ENCODE peak calls at places on chromosomes 12 and 14, in four cellular contexts. One of them, this sample, is unnamed.

GRCh38 chr12:14561677-14562076 is 6.0 kb downstream of the PLBD1 start:
- DNase-seq in HepG2: no peak
- DNase-seq in K562: no peak
- DNase-seq in WTC11: no peak
- DNase-seq in this sample: no peak

GRCh38 chr12:120457133-120457532 is 10.9 kb downstream of the GATC start:
- DNase-seq in WTC11: peak
- DNase-seq in K562: peak
- DNase-seq in HepG2: peak
- DNase-seq in this sample: peak

GRCh38 chr12:130702966-130703732 is 12.9 kb downstream of the RIMBP2 start:
- DNase-seq in WTC11: no peak
- DNase-seq in HepG2: no peak
- DNase-seq in K562: no peak
- DNase-seq in this sample: no peak

GRCh38 chr14:26993541-26993940 is 395.7 kb upstream of the NOVA1 start:
- DNase-seq in HepG2: no peak
- DNase-seq in K562: no peak
- DNase-seq in WTC11: no peak
- DNase-seq in this sample: no peak

GRCh38 chr12:13152281-13152680 is 44.2 kb upstream of the EMP1 start:
- DNase-seq in K562: no peak
- DNase-seq in HepG2: no peak
- DNase-seq in WTC11: no peak
- DNase-seq in this sample: no peak

GRCh38 chr12:116202433-116202832 is 75.1 kb downstream of the MED13L start:
- DNase-seq in WTC11: no peak
- DNase-seq in K562: no peak
- DNase-seq in HepG2: no peak
- DNase-seq in this sample: no peak

GRCh38 chr12:124395284-124395752 is 100.4 kb downstream of the RFLNA start:
- DNase-seq in K562: no peak
- DNase-seq in HepG2: no peak
- DNase-seq in WTC11: no peak
- DNase-seq in this sample: no peak

GRCh38 chr14:69316449-69317391 is 56.8 kb downstream of the GALNT16 start:
- DNase-seq in WTC11: peak
- DNase-seq in HepG2: no peak
- DNase-seq in K562: no peak
- DNase-seq in this sample: no peak

GRCh38 chr14:65910108-65910507 is 497.6 kb downstream of the FUT8 start:
- DNase-seq in HepG2: no peak
- DNase-seq in K562: no peak
- DNase-seq in WTC11: no peak
- DNase-seq in this sample: no peak

GRCh38 chr12:14714437-14714836 is 18.0 kb upstream of the GUCY2C start:
- DNase-seq in K562: no peak
- DNase-seq in HepG2: no peak
- DNase-seq in WTC11: peak
- DNase-seq in this sample: no peak

GRCh38 chr14:49456589-49456988 is 129.6 kb downstream of the RPS29 start:
- DNase-seq in K562: no peak
- DNase-seq in HepG2: no peak
- DNase-seq in WTC11: no peak
- DNase-seq in this sample: no peak

DNA sequence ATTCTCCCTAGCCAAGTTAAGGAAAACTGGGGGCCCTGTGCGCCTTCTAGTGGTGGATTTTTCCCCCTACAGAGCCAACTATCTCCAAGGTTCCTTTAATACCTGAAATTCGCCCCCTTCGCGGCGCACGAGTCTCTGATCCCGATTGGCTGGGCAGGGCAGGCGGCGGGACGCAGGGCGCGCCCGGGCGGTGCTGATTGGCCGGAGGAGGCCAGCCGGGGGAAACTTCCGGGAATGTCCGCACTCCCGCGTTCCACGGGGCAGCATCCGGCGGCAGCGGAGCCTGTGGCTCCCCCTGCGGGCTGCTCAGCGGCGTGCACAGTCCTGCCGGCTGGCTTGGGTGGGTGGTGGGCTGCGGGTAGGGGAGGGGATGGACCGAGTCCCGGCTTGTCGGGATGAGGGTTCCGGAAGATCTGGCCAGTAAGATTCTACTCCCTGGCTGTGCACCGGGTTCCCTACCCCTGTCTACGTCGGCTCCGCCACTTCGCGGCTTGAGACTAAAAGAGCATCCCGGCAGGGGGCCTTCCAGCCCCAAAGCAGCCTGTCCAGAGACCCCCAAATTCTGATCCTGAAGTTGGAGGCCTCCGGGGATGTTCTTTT is at the start of gene NABP2:
- DNase-seq in K562: peak
- DNase-seq in WTC11: peak
- DNase-seq in HepG2: peak
- DNase-seq in this sample: peak
- TF ChIP-seq ELF4 in K562: peak
- TF ChIP-seq ELF4 in WTC11: no peak
- TF ChIP-seq ELF4 in HepG2: peak
- TF ChIP-seq ELF4 in this sample: peak

GRCh38 chr12:6606331-6607131 is 648 bp downstream of the CHD4 start:
- DNase-seq in HepG2: peak
- DNase-seq in WTC11: peak
- DNase-seq in K562: peak
- DNase-seq in this sample: peak
- TF ChIP-seq ELF4 in HepG2: no peak
- TF ChIP-seq ELF4 in WTC11: no peak
- TF ChIP-seq ELF4 in K562: no peak
- TF ChIP-seq ELF4 in this sample: no peak

DNA sequence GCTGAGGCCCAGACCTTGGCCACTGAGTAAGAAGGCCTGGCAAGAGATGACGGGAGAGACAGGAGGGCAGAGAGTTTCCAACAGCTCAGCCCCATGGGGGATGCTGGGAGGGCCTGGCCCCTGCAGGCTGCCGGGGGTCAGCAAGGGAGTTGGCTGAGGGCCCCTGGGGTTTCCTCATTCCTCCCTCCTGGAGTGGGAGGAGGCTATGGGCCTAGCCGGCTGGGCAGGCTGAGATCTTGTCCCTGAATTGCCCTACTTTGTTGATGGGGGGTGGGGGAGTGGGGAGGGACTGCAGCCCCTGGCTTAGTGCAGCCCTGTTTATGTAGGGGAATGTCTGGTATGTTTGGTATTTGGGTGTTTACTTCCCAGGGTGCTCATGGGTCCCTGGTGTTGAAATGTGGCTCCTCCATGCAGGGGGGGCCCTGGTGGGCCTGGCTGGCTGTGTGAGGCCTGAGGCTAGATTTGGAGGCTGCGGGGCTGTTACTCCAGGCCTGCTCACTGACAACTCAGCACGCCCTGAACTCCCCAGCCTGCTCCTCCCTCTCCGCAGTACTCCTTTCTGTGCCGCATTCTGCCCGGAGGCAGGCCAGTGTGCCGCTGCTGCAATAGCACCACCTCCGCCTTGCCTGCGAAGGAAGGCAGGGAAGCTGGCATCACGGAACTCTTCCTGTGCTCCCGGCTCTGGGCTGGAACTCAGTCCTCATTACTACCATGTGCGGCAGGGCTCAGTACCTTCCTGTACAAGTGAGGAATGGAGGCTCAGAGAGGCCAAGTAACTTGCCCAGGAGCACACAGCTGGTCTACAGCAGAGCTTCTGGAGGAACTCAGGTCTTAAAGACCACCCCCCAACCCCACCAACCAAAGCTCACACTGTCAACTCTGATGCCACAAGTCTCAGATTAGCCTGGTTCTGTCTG is 25.3 kb downstream of the JDP2 start:
- DNase-seq in K562: no peak
- DNase-seq in HepG2: peak
- DNase-seq in WTC11: peak
- DNase-seq in this sample: no peak
- TF ChIP-seq ELF4 in K562: no peak
- TF ChIP-seq ELF4 in HepG2: no peak
- TF ChIP-seq ELF4 in WTC11: no peak
- TF ChIP-seq ELF4 in this sample: no peak

DNA sequence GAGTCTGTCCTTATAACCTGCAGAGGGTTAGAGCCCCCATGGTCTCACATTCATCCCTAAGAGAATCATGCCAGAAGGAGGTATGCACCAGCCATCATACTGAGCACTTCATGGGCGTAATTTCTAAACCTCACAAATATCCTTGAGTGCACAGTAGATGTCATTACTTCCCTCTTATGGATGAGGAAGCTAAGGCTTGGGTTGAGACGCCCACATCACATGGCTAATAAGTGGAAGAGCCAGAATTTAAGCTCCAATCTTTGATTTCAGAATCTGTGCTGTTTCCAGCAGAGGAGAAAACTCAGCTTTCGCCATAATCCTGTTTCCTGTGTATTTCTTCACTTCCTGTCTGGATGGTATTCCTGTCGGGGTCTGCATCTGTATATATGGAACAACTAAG is 5.0 kb downstream of the ISCU start:
- DNase-seq in HepG2: no peak
- DNase-seq in K562: no peak
- DNase-seq in WTC11: no peak
- DNase-seq in this sample: no peak
- TF ChIP-seq ELF4 in HepG2: no peak
- TF ChIP-seq ELF4 in K562: no peak
- TF ChIP-seq ELF4 in WTC11: no peak
- TF ChIP-seq ELF4 in this sample: no peak

GRCh38 chr14:76948976-76949375 is 79.5 kb downstream of the IRF2BPL start:
- DNase-seq in K562: no peak
- DNase-seq in HepG2: no peak
- DNase-seq in WTC11: no peak
- DNase-seq in this sample: no peak

GRCh38 chr14:76948213-76948947 is 80.1 kb downstream of the IRF2BPL start:
- DNase-seq in HepG2: peak
- DNase-seq in WTC11: no peak
- DNase-seq in K562: no peak
- DNase-seq in this sample: no peak

GRCh38 chr14:76951149-76951548 is 77.4 kb downstream of the IRF2BPL start:
- DNase-seq in WTC11: no peak
- DNase-seq in K562: no peak
- DNase-seq in HepG2: no peak
- DNase-seq in this sample: no peak

GRCh38 chr14:76947838-76948184 is 80.7 kb downstream of the IRF2BPL start:
- DNase-seq in HepG2: no peak
- DNase-seq in K562: no peak
- DNase-seq in WTC11: no peak
- DNase-seq in this sample: no peak

DNA sequence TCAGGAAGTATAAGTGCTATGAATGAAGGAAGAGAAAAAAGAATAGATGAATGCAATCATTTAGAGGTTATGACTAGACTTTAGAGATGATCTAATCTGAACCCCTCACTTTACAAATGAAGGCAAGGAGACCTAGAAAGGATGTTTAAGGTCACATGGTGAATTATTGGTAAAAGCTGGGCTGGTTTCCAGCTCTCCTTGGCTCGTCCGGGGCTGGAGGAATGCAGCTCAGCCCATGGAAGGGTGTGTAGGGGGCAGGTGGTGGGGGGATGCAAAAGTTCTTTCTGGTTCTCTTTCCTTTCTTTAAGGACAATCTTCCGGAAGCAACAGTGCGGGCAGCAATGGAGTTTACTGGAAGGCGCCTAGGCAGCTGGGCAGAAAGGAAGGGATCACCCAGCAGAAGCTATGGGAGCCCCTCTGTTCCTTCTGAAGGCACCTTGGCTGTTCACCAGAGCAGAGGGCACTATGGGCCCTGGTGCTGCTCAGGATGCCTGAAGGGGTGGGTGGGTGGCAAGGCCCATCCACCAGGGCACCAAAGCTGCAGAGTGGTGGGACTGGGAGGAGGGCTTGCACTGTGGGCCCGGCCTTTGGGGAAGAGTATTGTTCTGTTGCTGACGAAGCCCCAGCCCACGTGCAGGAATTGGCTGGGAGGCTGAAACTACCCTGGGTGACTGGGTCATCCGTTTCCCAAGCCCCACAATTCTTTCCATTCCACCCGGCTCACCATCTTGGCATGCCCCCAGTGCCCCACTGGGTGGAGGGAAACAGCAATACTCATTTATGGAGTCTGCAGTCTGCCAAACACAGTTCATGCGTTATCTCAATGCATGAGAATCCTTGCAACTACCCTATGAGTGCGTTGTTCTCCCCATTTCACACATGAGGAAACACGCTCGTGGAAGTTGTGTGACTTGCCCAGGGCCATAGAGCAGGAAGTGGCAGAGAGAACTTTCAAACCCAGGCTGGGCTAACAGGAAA is 78.2 kb downstream of the IRF2BPL start:
- DNase-seq in WTC11: no peak
- DNase-seq in HepG2: no peak
- DNase-seq in K562: no peak
- DNase-seq in this sample: no peak
- TF ChIP-seq ELF4 in WTC11: no peak
- TF ChIP-seq ELF4 in HepG2: no peak
- TF ChIP-seq ELF4 in K562: no peak
- TF ChIP-seq ELF4 in this sample: no peak

This sample was measured in HEK293T.